ENCODE peak calls at places on chromosome 9, in four cellular contexts. X is neuronal stem cell, E is mesenchymal stem cell, O is H1. V is an unnamed sample.

GRCh38 chr9:79642671-79643070 is 70.9 kb downstream of the TLE4 start:
- DNase-seq in X (no peak), E (no peak), O (no peak), V (no peak)

GRCh38 chr9:79000218-79001002 is 571.4 kb upstream of the TLE4 start:
- DNase-seq in E (no peak), X (no peak), O (no peak), V (no peak)

GRCh38 chr9:86731511-86731993 is 215.8 kb downstream of the GAS1 start:
- DNase-seq in O (no peak), X (no peak), E (no peak), V (no peak)

GRCh38 chr9:136257381-136258298 is 12.0 kb upstream of the QSOX2 start:
- DNase-seq in X (no peak), O (no peak), E (no peak), V (no peak)

GRCh38 chr9:2576631-2577030 is 45.0 kb upstream of the VLDLR start:
- DNase-seq in X (no peak), E (no peak), O (no peak), V (no peak)

GRCh38 chr9:132750668-132751067 is 80.4 kb downstream of the GTF3C4 start:
- DNase-seq in O (no peak), X (no peak), E (no peak), V (no peak)

GRCh38 chr9:71895122-71895521 is 15.9 kb downstream of the ABHD17B start:
- DNase-seq in O (no peak), X (no peak), E (peak; percentile 12), V (no peak)

GRCh38 chr9:24881361-24881760 is 335.7 kb upstream of the IZUMO3 start:
- DNase-seq in X (no peak), O (no peak), E (no peak), V (no peak)

GRCh38 chr9:121780177-121780576 is 128.7 kb downstream of the DAB2IP start:
- DNase-seq in O (no peak), X (no peak), E (no peak), V (peak; percentile 20)

GRCh38 chr9:91937727-91938126 is 12.3 kb downstream of the ROR2 start:
- DNase-seq in X (no peak), E (no peak), O (no peak), V (no peak)

GRCh38 chr9:18149457-18150011 is 324.4 kb upstream of the ADAMTSL1 start:
- DNase-seq in X (no peak), O (no peak), E (no peak), V (no peak)

GRCh38 chr9:120381839-120382238 is 198.1 kb downstream of the CDK5RAP2 start:
- DNase-seq in O (no peak), X (no peak), E (no peak), V (no peak)

GRCh38 chr9:117149996-117150395 is 264.9 kb downstream of the ASTN2 start:
- DNase-seq in O (no peak), X (no peak), E (no peak), V (no peak)

GRCh38 chr9:127762111-127762676 is 16.3 kb downstream of the SH2D3C start:
- DNase-seq in E (no peak), O (no peak), X (no peak), V (no peak)

GRCh38 chr9:72597181-72597517 is 75.7 kb downstream of the TMC1 start:
- DNase-seq in X (no peak), E (no peak), O (no peak), V (peak; percentile 34)

GRCh38 chr9:71795097-71795807 is 26.9 kb upstream of the CEMIP2 start:
- DNase-seq in O (no peak), E (no peak), X (no peak), V (no peak)

GRCh38 chr9:126915846-126916543 is 1.4 kb downstream of the RALGPS1 start:
- DNase-seq in E (no peak), X (no peak), O (no peak), V (no peak)

GRCh38 chr9:35912791-35913400 is 3.6 kb downstream of the SPAAR start:
- DNase-seq in O (no peak), X (no peak), E (no peak), V (no peak)

GRCh38 chr9:28782630-28783029 is 1209.3 kb upstream of the C9orf72 start:
- DNase-seq in X (no peak), O (no peak), E (no peak), V (no peak)

GRCh38 chr9:1047605-1048235 is 2.4 kb upstream of the DMRT2 start:
- DNase-seq in E (no peak), X (no peak), O (no peak), V (no peak)

GRCh38 chr9:4272141-4272540 is 27.7 kb downstream of the GLIS3 start:
- DNase-seq in O (no peak), X (no peak), E (no peak), V (no peak)

GRCh38 chr9:77764894-77765780 is 117.0 kb upstream of the GNA14 start:
- DNase-seq in E (peak; percentile 60), O (no peak), X (no peak), V (no peak)

GRCh38 chr9:130732131-130732530 is 38.6 kb downstream of the EXOSC2 start:
- DNase-seq in O (no peak), X (no peak), E (peak; percentile 15), V (no peak)

GRCh38 chr9:97564291-97565175 is 63.1 kb downstream of the TMOD1 start:
- DNase-seq in X (no peak), E (peak; percentile 65), O (no peak), V (peak; percentile 16)

GRCh38 chr9:116951588-116952433 is 264.7 kb downstream of the TRIM32 start:
- DNase-seq in E (peak; percentile 93), X (no peak), O (no peak), V (no peak)

GRCh38 chr9:2726620-2727335 is 9.5 kb downstream of the KCNV2 start:
- DNase-seq in X (no peak), E (no peak), O (no peak), V (no peak)

GRCh38 chr9:935348-935965 is 41.0 kb upstream of the DMRT3 start:
- DNase-seq in O (no peak), X (no peak), E (no peak), V (no peak)

GRCh38 chr9:28456886-28457285 is 883.6 kb upstream of the C9orf72 start:
- DNase-seq in X (no peak), E (peak; percentile 34), O (no peak), V (no peak)

GRCh38 chr9:27065288-27065687 is 43.7 kb upstream of the TEK start:
- DNase-seq in O (no peak), X (no peak), E (no peak), V (no peak)

GRCh38 chr9:131738838-131739191 is 1.1 kb downstream of the RAPGEF1 start:
- DNase-seq in X (no peak), E (no peak), O (no peak), V (peak; percentile 60)
- H2BK12ac ChIP-seq in X (no peak overlapping the region), E (no peak overlapping the region), O (no peak overlapping the region), V (no peak overlapping the region)

DNA sequence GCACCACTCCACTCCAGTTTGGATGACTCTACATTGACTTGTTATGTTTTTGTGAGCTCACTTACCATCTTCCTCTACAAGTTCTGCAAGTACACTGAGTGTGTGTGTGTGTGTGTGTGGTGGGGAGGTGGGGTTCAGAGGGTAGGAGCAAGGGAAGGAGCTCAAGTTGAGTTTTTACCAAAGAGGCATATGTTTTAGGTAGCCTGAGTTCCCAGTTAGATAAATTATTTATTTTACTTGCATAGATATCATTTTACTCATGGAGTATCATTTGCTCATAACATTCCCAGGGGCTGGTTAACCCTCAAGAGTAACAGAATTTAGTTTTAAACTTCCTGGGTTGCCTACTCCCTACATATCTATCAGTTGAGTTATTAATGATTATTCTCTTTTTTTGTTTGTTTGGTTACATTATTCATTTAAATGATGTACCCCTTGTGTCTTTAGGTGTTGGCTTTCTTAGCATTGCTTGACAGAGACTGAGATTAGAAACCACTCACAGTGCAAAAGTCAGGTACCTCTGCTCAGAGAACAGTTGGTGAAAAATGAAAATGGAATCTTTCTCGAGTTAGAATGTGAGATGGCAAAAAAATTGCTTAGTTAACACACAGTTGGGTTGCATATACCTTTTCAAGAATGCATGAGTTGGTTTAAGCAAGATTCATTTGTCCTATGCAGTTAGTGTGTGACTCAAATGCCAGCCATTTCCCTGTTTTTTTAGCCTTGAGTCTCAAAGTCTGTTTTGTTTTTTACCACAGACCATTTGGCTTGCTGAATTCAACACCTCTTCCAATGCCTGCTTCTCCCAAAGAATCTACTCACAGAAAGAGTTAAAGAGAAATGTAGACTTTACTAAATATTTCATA is 29.2 kb downstream of the TNFSF8 start:
- DNase-seq in X (no peak), E (peak; percentile 47), O (no peak), V (no peak)
- H2BK12ac ChIP-seq in X (no peak overlapping the region), E (no peak overlapping the region), O (no peak overlapping the region), V (no peak overlapping the region)

GRCh38 chr9:69976165-69976564 is 67.5 kb upstream of the MAMDC2 start:
- DNase-seq in O (no peak), E (peak; percentile 76), X (no peak), V (no peak)
- H2BK12ac ChIP-seq in O (no peak overlapping the region), E (no peak overlapping the region), X (no peak overlapping the region), V (no peak overlapping the region)

GRCh38 chr9:19409406-19410194 is 791 bp downstream of the ACER2 start:
- DNase-seq in X (no peak), O (no peak), E (peak; percentile 29), V (peak; percentile 67)
- H2BK12ac ChIP-seq in X (peak overlapping the region; percentile 14), O (no peak overlapping the region), E (peak overlapping the region; percentile 58), V (no peak overlapping the region)

GRCh38 chr9:38108326-38108725 is 39.3 kb upstream of the SHB start:
- DNase-seq in E (no peak), X (no peak), O (no peak), V (no peak)
- H2BK12ac ChIP-seq in E (no peak overlapping the region), X (no peak overlapping the region), O (no peak overlapping the region), V (no peak overlapping the region)

GRCh38 chr9:124137009-124137943 is 120.5 kb upstream of the NEK6 start:
- DNase-seq in E (no peak), X (no peak), O (no peak), V (no peak)
- H2BK12ac ChIP-seq in E (peak overlapping the region; percentile 10), X (no peak overlapping the region), O (no peak overlapping the region), V (no peak overlapping the region)

GRCh38 chr9:88947581-88948573 is 43.4 kb upstream of the S1PR3 start:
- DNase-seq in X (no peak), E (peak; percentile 64), O (no peak), V (no peak)
- H2BK12ac ChIP-seq in X (no peak overlapping the region), E (no peak overlapping the region), O (peak overlapping the region; percentile 1), V (no peak overlapping the region)

GRCh38 chr9:82883436-82883835 is 179.5 kb downstream of the RASEF start:
- DNase-seq in X (no peak), O (no peak), E (no peak), V (peak; percentile 60)

GRCh38 chr9:82880353-82880752 is 182.6 kb downstream of the RASEF start:
- DNase-seq in O (no peak), E (no peak), X (no peak), V (no peak)

GRCh38 chr9:82882744-82883143 is 180.2 kb downstream of the RASEF start:
- DNase-seq in E (peak; percentile 11), X (no peak), O (no peak), V (no peak)

GRCh38 chr9:82882133-82882532 is 180.8 kb downstream of the RASEF start:
- DNase-seq in X (no peak), O (no peak), E (peak; percentile 43), V (no peak)
- H2BK12ac ChIP-seq in X (no peak overlapping the region), O (peak overlapping the region; percentile 95), E (peak overlapping the region; percentile 50), V (no peak overlapping the region)

V was measured in H9.